ENCODE peak calls at places on chromosomes 3 and 15, in four cellular contexts. R, S, V and N are unnamed samples.

GRCh38 chr3:104642827-104643226 is 723.9 kb upstream of the ALCAM start:
- DNase-seq in V (no peak), S (no peak), R (no peak), N (no peak)

GRCh38 chr15:88098317-88098716 is 158.2 kb downstream of the NTRK3 start:
- DNase-seq in R (no peak), S (no peak), V (no peak), N (no peak)

GRCh38 chr15:39580630-39581500 is at the start of gene THBS1:
- DNase-seq in V (peak), S (peak), R (no peak), N (peak)

GRCh38 chr15:93562752-93563151 is 473.7 kb upstream of the RGMA start:
- DNase-seq in S (no peak), V (peak), R (no peak), N (no peak)

GRCh38 chr3:171825222-171825828 is 15.0 kb upstream of the PLD1 start:
- DNase-seq in V (no peak), R (no peak), S (no peak), N (no peak)

GRCh38 chr3:134790099-134790498 is 5.0 kb upstream of the EPHB1 start:
- DNase-seq in R (no peak), S (no peak), V (no peak), N (no peak)

GRCh38 chr15:38069001-38069400 is 134.6 kb downstream of the TMCO5A start:
- DNase-seq in V (no peak), R (no peak), S (no peak), N (peak)

GRCh38 chr3:149844073-149844472 is 31.1 kb downstream of the RNF13 start:
- DNase-seq in R (no peak), V (no peak), S (no peak), N (no peak)

GRCh38 chr15:39595621-39596221 is 14.8 kb downstream of the THBS1 start:
- DNase-seq in V (no peak), R (no peak), S (no peak), N (no peak)

GRCh38 chr15:98476559-98476958 is 171.8 kb upstream of the IGF1R start:
- DNase-seq in S (no peak), V (no peak), R (no peak), N (no peak)

GRCh38 chr3:46496745-46497555 is 826 bp upstream of the RTP3 start:
- DNase-seq in R (no peak), S (no peak), V (peak), N (no peak)

GRCh38 chr3:100213891-100214573 is 46.8 kb upstream of the TBC1D23 start:
- DNase-seq in R (no peak), V (no peak), S (no peak), N (no peak)

GRCh38 chr3:18725668-18726407 is 300.7 kb upstream of the SATB1 start:
- DNase-seq in R (no peak), S (no peak), V (no peak), N (no peak)

GRCh38 chr15:47887181-47887580 is 169.9 kb downstream of the SEMA6D start:
- DNase-seq in V (no peak), S (no peak), R (no peak), N (no peak)

GRCh38 chr15:80591471-80591870 is 103.6 kb upstream of the ABHD17C start:
- DNase-seq in R (no peak), V (no peak), S (no peak), N (peak)

GRCh38 chr3:65996605-65997004 is 42.1 kb downstream of the MAGI1 start:
- DNase-seq in V (peak), R (peak), S (peak), N (no peak)

GRCh38 chr15:70258369-70259029 is 160.8 kb upstream of the TLE3 start:
- DNase-seq in R (no peak), V (no peak), S (no peak), N (peak)

GRCh38 chr15:38930851-38931572 is 366.4 kb upstream of the RASGRP1 start:
- DNase-seq in S (no peak), R (no peak), V (no peak), N (no peak)

GRCh38 chr3:56019490-56019889 is 448.8 kb downstream of the ERC2 start:
- DNase-seq in S (peak), R (no peak), V (peak), N (no peak)
- TF ChIP-seq POLR2A in S (no peak), R (no peak), V (no peak), N (no peak)

GRCh38 chr15:101804941-101805340 is 1.6 kb downstream of the OR4F6 start:
- DNase-seq in S (no peak), R (no peak), V (no peak), N (no peak)

GRCh38 chr15:101810451-101810850 is 1.6 kb upstream of the OR4F15 start:
- DNase-seq in R (no peak), S (no peak), V (no peak), N (no peak)

GRCh38 chr15:101808201-101808600 is 3.8 kb upstream of the OR4F15 start:
- DNase-seq in S (no peak), V (no peak), R (no peak), N (no peak)

GRCh38 chr15:101805605-101806345 is 2.5 kb downstream of the OR4F6 start:
- DNase-seq in S (no peak), V (no peak), R (no peak), N (no peak)

DNA sequence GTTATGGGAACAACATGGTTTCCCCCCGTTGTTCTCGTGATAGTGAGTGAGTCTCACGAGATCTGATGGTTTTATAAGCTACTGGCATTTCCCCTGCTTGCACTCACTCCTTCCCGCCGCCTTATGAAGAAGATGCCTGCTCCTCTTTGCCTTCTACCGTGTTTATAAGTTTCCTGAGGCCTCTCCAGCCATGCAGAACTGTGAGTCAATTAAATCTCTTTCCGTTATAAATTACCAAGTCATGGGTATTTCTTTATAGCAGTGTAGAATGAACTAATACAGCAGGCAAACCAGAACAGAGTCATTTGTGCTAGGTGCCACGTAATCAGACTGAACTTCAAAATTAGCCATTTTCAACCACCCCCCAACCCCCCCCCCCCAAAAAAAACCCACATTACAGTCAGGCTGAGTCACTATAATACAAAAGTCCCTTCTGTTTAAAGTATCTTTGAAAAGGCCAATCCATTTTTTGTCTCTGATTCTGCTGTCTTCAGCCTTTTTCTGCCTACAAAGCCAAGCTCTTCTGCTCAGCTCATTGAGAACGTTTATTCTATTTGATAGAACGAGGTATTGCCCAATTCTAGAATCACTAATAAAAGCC is 4.1 kb downstream of the OR4F6 start:
- DNase-seq in R (no peak), V (no peak), S (no peak), N (no peak)
- TF ChIP-seq POLR2A in R (no peak), V (no peak), S (no peak), N (no peak)

GRCh38 chr3:129312671-129313414 is 34.2 kb downstream of the HMCES start:
- DNase-seq in R (no peak), V (peak), S (peak), N (no peak)

GRCh38 chr3:129311054-129311902 is 32.6 kb downstream of the HMCES start:
- DNase-seq in R (no peak), V (no peak), S (no peak), N (no peak)

GRCh38 chr3:129310612-129311011 is 31.9 kb downstream of the HMCES start:
- DNase-seq in S (no peak), V (no peak), R (no peak), N (no peak)

GRCh38 chr3:129313415-129313982 is 34.8 kb downstream of the HMCES start:
- DNase-seq in V (no peak), R (no peak), S (peak), N (no peak)

GRCh38 chr3:129312021-129312639 is 33.5 kb downstream of the HMCES start:
- DNase-seq in V (no peak), S (no peak), R (no peak), N (no peak)
- TF ChIP-seq POLR2A in V (no peak), S (no peak), R (no peak), N (no peak)

DNA sequence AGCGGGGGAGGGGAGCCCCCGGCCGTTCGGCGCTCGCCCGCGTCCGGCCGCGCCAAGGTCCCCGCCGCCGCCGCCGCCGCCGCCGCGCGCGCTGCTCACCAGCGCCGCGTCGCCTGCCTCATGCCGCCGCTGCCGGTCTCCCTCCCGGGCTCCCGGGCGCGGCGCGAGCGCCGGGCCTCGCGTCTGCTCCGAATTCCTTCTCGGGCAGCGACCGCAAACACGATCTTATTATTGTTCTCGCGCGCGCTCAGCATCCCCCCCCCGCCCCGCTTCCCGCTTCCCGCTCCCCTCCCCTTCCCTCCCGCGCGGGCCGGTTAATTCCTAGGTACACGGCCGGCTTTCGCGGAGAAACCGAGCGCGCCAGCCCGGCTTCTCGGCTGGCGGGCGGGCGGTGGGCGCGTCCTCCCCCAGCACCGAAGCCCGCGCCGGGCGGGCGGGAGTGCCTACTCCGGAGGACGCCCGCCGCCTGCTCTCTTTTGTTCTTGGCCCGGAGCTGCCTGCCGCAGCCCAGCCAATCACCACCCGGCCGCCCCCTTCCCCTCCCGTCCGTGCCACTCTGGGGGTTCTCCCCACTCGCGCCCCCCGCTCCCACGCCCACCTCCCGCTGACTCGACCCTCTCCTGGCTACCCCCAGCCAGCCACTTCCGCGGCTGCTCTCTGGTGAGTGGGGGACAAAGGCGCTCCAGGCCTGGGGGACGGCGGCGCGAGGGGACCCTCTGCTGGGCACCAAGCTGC is at the start of gene HDGFL3:
- DNase-seq in V (peak), S (peak), R (no peak), N (peak)
- TF ChIP-seq POLR2A in V (no peak), S (no peak), R (no peak), N (no peak)